ENCODE peak calls at places on chromosomes 4 and X, in eight cellular contexts. V, L, E, J, B, P, M and Y are unnamed samples.

GRCh38 chrX:11766487-11766886 is 8.4 kb downstream of the MSL3 start:
- DNase-seq in E (no peak), B (no peak), L (no peak), P (no peak), V (no peak), M (no peak), J (no peak), Y (no peak)

GRCh38 chrX:105823092-105823454 is 734 bp downstream of the NRK start:
- DNase-seq in J (no peak), P (no peak), E (peak; percentile 7), B (no peak), M (no peak), V (no peak), L (no peak), Y (no peak)

GRCh38 chr4:87745058-87745842 is 54.1 kb upstream of the IBSP start:
- DNase-seq in V (peak; percentile 31), J (no peak), M (no peak), E (no peak), B (no peak), L (no peak), P (no peak), Y (no peak)

GRCh38 chr4:112270643-112271484 is 14.8 kb downstream of the TIFA start:
- DNase-seq in L (peak; percentile 81), P (peak; percentile 67), J (no peak), E (no peak), B (no peak), M (no peak), V (no peak), Y (no peak)

GRCh38 chr4:144591401-144591800 is 54.6 kb upstream of the HHIP start:
- DNase-seq in E (no peak), M (no peak), L (peak; percentile 73), V (no peak), J (no peak), B (no peak), P (peak; percentile 75), Y (peak; percentile 53)

GRCh38 chr4:57147335-57148060 is 37.3 kb upstream of the IGFBP7 start:
- DNase-seq in E (no peak), P (peak; percentile 96), M (no peak), L (peak; percentile 76), J (no peak), B (no peak), V (no peak), Y (no peak)

GRCh38 chr4:94665500-94666398 is 92.0 kb upstream of the BMPR1B start:
- DNase-seq in E (no peak), V (no peak), P (no peak), M (no peak), L (peak; percentile 44), J (no peak), B (no peak), Y (peak; percentile 26)

GRCh38 chr4:1312821-1313640 is 23.3 kb downstream of the MAEA start:
- DNase-seq in V (no peak), P (no peak), M (no peak), B (no peak), L (no peak), J (no peak), E (no peak), Y (no peak)

GRCh38 chr4:186192068-186192751 is 843 bp downstream of the CYP4V2 start:
- DNase-seq in M (no peak), P (peak; percentile 48), E (no peak), L (peak; percentile 53), V (peak; percentile 59), B (peak; percentile 25), J (no peak), Y (peak; percentile 17)

GRCh38 chr4:182711211-182711610 is 206.0 kb downstream of the DCTD start:
- DNase-seq in M (no peak), L (peak; percentile 49), V (no peak), E (no peak), B (no peak), P (peak; percentile 22), J (no peak), Y (no peak)

GRCh38 chr4:182880387-182881356 is 36.5 kb downstream of the DCTD start:
- DNase-seq in E (no peak), J (no peak), M (no peak), V (no peak), B (peak; percentile 71), P (peak; percentile 50), L (no peak), Y (no peak)

GRCh38 chr4:179927473-179927872 is 2315.7 kb upstream of the TENM3 start:
- DNase-seq in J (no peak), P (no peak), V (no peak), L (no peak), E (no peak), M (no peak), B (no peak), Y (no peak)

GRCh38 chr4:8336412-8337075 is 67.0 kb downstream of the HTRA3 start:
- DNase-seq in P (no peak), E (no peak), J (no peak), B (no peak), V (no peak), L (peak; percentile 25), M (no peak), Y (no peak)

GRCh38 chr4:184349283-184350039 is 124.9 kb downstream of the IRF2 start:
- DNase-seq in V (no peak), M (no peak), J (no peak), P (no peak), E (no peak), B (no peak), L (no peak), Y (no peak)

GRCh38 chr4:101790521-101791188 is at the start of gene BANK1:
- DNase-seq in J (peak; percentile 20), B (no peak), V (peak; percentile 88), P (no peak), M (no peak), E (peak; percentile 11), L (peak; percentile 25), Y (peak; percentile 67)

GRCh38 chr4:129641179-129641578 is 545.2 kb downstream of the C4orf33 start:
- DNase-seq in P (peak; percentile 16), M (no peak), E (peak; percentile 13), B (no peak), V (peak; percentile 62), J (no peak), L (peak; percentile 40), Y (peak; percentile 57)

GRCh38 chr4:55791666-55792065 is 27.9 kb upstream of the EXOC1L start:
- DNase-seq in V (no peak), B (no peak), P (no peak), L (no peak), M (no peak), J (no peak), E (no peak), Y (peak; percentile 1)

GRCh38 chrX:136784231-136784630 is 3.5 kb upstream of the ARHGEF6 start:
- DNase-seq in E (no peak), J (no peak), L (no peak), M (no peak), P (no peak), B (no peak), V (no peak), Y (no peak)

GRCh38 chrX:132676561-132677186 is 187.8 kb upstream of the MBNL3 start:
- DNase-seq in P (no peak), B (no peak), L (no peak), V (peak; percentile 31), J (no peak), M (no peak), E (no peak), Y (peak; percentile 17)

GRCh38 chr4:42371306-42372063 is 25.8 kb upstream of the SHISA3 start:
- DNase-seq in M (no peak), J (no peak), P (peak; percentile 35), V (no peak), L (peak; percentile 42), B (no peak), E (peak; percentile 77), Y (no peak)
- TF ChIP-seq CTCF in M (peak; percentile 45), J (peak; percentile 30), P (peak; percentile 61), V (peak; percentile 56), L (peak; percentile 55), B (peak; percentile 11), E (peak; percentile 79), Y (no peak)

GRCh38 chr4:76725039-76725438 is 172.9 kb downstream of the SOWAHB start:
- DNase-seq in J (no peak), E (no peak), P (no peak), M (no peak), V (no peak), B (no peak), L (no peak), Y (no peak)

GRCh38 chr4:76726141-76726540 is 171.8 kb downstream of the SOWAHB start:
- DNase-seq in L (peak; percentile 43), E (no peak), P (no peak), M (no peak), B (no peak), V (no peak), J (no peak), Y (no peak)

GRCh38 chr4:76726631-76727030 is 171.3 kb downstream of the SOWAHB start:
- DNase-seq in P (no peak), V (no peak), J (no peak), E (no peak), L (no peak), B (no peak), M (no peak), Y (no peak)

GRCh38 chr4:76723916-76724315 is 174.0 kb downstream of the SOWAHB start:
- DNase-seq in J (no peak), M (no peak), P (peak; percentile 98), L (peak; percentile 92), E (no peak), B (peak; percentile 74), V (no peak), Y (peak; percentile 28)

DNA sequence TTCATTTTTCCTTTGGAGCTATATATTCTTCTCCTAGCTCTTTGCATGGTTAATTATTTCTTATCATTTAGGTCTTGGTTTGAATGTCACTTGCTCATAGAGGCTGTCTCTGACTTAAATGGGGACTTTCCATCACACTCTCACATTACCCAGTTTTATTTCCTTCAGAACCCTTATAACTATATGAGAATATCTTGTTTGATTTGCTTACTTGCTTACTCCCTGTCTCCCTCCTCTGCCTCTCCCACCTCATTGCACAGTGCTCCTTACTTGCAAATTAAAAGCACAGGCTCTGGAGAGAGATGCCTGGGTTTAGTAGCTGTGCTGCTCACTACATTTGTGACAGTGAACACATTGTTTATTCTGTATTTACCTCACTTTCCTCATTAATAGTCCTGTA is 174.6 kb downstream of the SOWAHB start:
- DNase-seq in J (no peak), L (peak; percentile 59), M (no peak), B (no peak), P (no peak), V (no peak), E (no peak), Y (no peak)
- TF ChIP-seq CTCF in J (no peak), L (peak; percentile 49), M (no peak), B (no peak), P (no peak), V (no peak), E (peak; percentile 42), Y (no peak)

DNA sequence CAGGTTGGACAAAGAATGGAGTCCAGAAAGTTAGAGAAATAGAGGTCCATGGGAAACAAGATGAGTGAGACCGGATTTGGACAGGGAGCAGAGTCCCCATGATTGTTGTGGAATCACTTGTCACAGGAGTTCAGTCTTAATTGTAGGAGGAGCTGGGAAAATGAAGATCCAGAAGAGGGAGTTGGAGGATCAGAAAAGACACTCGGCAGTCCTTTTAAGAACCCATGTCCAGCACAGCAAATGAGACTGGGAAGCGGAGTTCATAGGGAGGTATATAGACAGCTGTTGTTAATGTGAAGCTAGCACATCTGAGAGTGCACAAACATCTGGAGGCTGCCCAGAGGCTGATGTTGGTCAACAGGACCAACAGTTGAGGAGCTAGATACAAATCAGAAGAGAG is 111.4 kb upstream of the RXFP1 start:
- DNase-seq in V (no peak), M (no peak), B (no peak), P (no peak), E (no peak), J (no peak), L (peak; percentile 9), Y (no peak)
- TF ChIP-seq CTCF in V (peak; percentile 26), M (no peak), B (no peak), P (no peak), E (no peak), J (no peak), L (peak; percentile 26), Y (no peak)

GRCh38 chrX:24498975-24499374 is 33.9 kb downstream of the PDK3 start:
- DNase-seq in P (no peak), J (no peak), E (peak; percentile 30), B (no peak), L (peak; percentile 2), V (no peak), M (no peak), Y (no peak)
- TF ChIP-seq CTCF in P (peak; percentile 29), J (peak; percentile 73), E (peak; percentile 77), B (peak; percentile 73), L (peak; percentile 45), V (peak; percentile 74), M (peak; percentile 40), Y (no peak)